ENCODE peak calls at places on chromosomes 4 and X, in ten cellular contexts. One of them, this sample, is unnamed.

GRCh38 chr4:970854-971520 is 2.4 kb downstream of the DGKQ start:
- DNase-seq in ovary: no peak
- DNase-seq in globus pallidus: no peak
- DNase-seq in EL: peak; percentile 11
- DNase-seq in NCI-H1092 treated with DMSO at 0.1 percent for 48 hours: no peak
- DNase-seq in RPMI8226: no peak
- DNase-seq in occipital lobe: no peak
- DNase-seq in stimulated activated CD4-positive, alpha-beta T cell treated with anti-CD3 and anti-CD28 coated beads, Interleukin-4, amount 100 ng/mL, for 4 hours: no peak
- DNase-seq in CD4-positive, alpha-beta memory T cell: no peak
- DNase-seq in right cardiac atrium: peak; percentile 37
- DNase-seq in this sample: no peak

GRCh38 chr4:3361406-3361805 is 68.6 kb downstream of the RGS12 start:
- DNase-seq in RPMI8226: no peak
- DNase-seq in right cardiac atrium: no peak
- DNase-seq in CD4-positive, alpha-beta memory T cell: no peak
- DNase-seq in NCI-H1092 treated with DMSO at 0.1 percent for 48 hours: no peak
- DNase-seq in stimulated activated CD4-positive, alpha-beta T cell treated with anti-CD3 and anti-CD28 coated beads, Interleukin-4, amount 100 ng/mL, for 4 hours: no peak
- DNase-seq in ovary: no peak
- DNase-seq in globus pallidus: no peak
- DNase-seq in EL: no peak
- DNase-seq in occipital lobe: no peak
- DNase-seq in this sample: no peak

GRCh38 chrX:69501433-69501832 is 2.7 kb upstream of the NALF2 start:
- DNase-seq in NCI-H1092 treated with DMSO at 0.1 percent for 48 hours: no peak
- DNase-seq in ovary: no peak
- DNase-seq in right cardiac atrium: peak; percentile 62
- DNase-seq in EL: no peak
- DNase-seq in stimulated activated CD4-positive, alpha-beta T cell treated with anti-CD3 and anti-CD28 coated beads, Interleukin-4, amount 100 ng/mL, for 4 hours: no peak
- DNase-seq in occipital lobe: no peak
- DNase-seq in CD4-positive, alpha-beta memory T cell: no peak
- DNase-seq in RPMI8226: peak; percentile 7
- DNase-seq in globus pallidus: no peak
- DNase-seq in this sample: no peak

GRCh38 chrX:13177921-13178320 is 133.5 kb upstream of the FAM9C start:
- DNase-seq in ovary: no peak
- DNase-seq in globus pallidus: no peak
- DNase-seq in RPMI8226: no peak
- DNase-seq in EL: no peak
- DNase-seq in right cardiac atrium: no peak
- DNase-seq in CD4-positive, alpha-beta memory T cell: no peak
- DNase-seq in stimulated activated CD4-positive, alpha-beta T cell treated with anti-CD3 and anti-CD28 coated beads, Interleukin-4, amount 100 ng/mL, for 4 hours: no peak
- DNase-seq in NCI-H1092 treated with DMSO at 0.1 percent for 48 hours: peak; percentile 71
- DNase-seq in occipital lobe: no peak
- DNase-seq in this sample: no peak

GRCh38 chr4:94410678-94411206 is 41.0 kb upstream of the PDLIM5 start:
- DNase-seq in RPMI8226: no peak
- DNase-seq in right cardiac atrium: peak; percentile 71
- DNase-seq in stimulated activated CD4-positive, alpha-beta T cell treated with anti-CD3 and anti-CD28 coated beads, Interleukin-4, amount 100 ng/mL, for 4 hours: no peak
- DNase-seq in ovary: peak; percentile 43
- DNase-seq in globus pallidus: no peak
- DNase-seq in EL: no peak
- DNase-seq in occipital lobe: no peak
- DNase-seq in NCI-H1092 treated with DMSO at 0.1 percent for 48 hours: no peak
- DNase-seq in CD4-positive, alpha-beta memory T cell: no peak
- DNase-seq in this sample: no peak

GRCh38 chr4:22824091-22824490 is 131.4 kb downstream of the GBA3 start:
- DNase-seq in RPMI8226: no peak
- DNase-seq in right cardiac atrium: no peak
- DNase-seq in ovary: no peak
- DNase-seq in stimulated activated CD4-positive, alpha-beta T cell treated with anti-CD3 and anti-CD28 coated beads, Interleukin-4, amount 100 ng/mL, for 4 hours: no peak
- DNase-seq in occipital lobe: no peak
- DNase-seq in EL: no peak
- DNase-seq in globus pallidus: no peak
- DNase-seq in CD4-positive, alpha-beta memory T cell: no peak
- DNase-seq in NCI-H1092 treated with DMSO at 0.1 percent for 48 hours: no peak
- DNase-seq in this sample: no peak

GRCh38 chr4:73501664-73502265 is 20.2 kb downstream of the AFM start:
- DNase-seq in NCI-H1092 treated with DMSO at 0.1 percent for 48 hours: no peak
- DNase-seq in CD4-positive, alpha-beta memory T cell: no peak
- DNase-seq in occipital lobe: no peak
- DNase-seq in right cardiac atrium: no peak
- DNase-seq in globus pallidus: no peak
- DNase-seq in RPMI8226: no peak
- DNase-seq in stimulated activated CD4-positive, alpha-beta T cell treated with anti-CD3 and anti-CD28 coated beads, Interleukin-4, amount 100 ng/mL, for 4 hours: no peak
- DNase-seq in EL: no peak
- DNase-seq in ovary: no peak
- DNase-seq in this sample: no peak

GRCh38 chr4:16591867-16592266 is 306.6 kb downstream of the LDB2 start:
- DNase-seq in stimulated activated CD4-positive, alpha-beta T cell treated with anti-CD3 and anti-CD28 coated beads, Interleukin-4, amount 100 ng/mL, for 4 hours: no peak
- DNase-seq in globus pallidus: peak; percentile 70
- DNase-seq in RPMI8226: no peak
- DNase-seq in occipital lobe: peak; percentile 56
- DNase-seq in EL: no peak
- DNase-seq in NCI-H1092 treated with DMSO at 0.1 percent for 48 hours: no peak
- DNase-seq in right cardiac atrium: peak; percentile 87
- DNase-seq in CD4-positive, alpha-beta memory T cell: no peak
- DNase-seq in ovary: peak; percentile 73
- DNase-seq in this sample: no peak

GRCh38 chrX:103565752-103566151 is 19.6 kb upstream of the TCEAL4 start:
- DNase-seq in EL: peak; percentile 72
- DNase-seq in stimulated activated CD4-positive, alpha-beta T cell treated with anti-CD3 and anti-CD28 coated beads, Interleukin-4, amount 100 ng/mL, for 4 hours: no peak
- DNase-seq in occipital lobe: no peak
- DNase-seq in globus pallidus: no peak
- DNase-seq in ovary: no peak
- DNase-seq in NCI-H1092 treated with DMSO at 0.1 percent for 48 hours: no peak
- DNase-seq in right cardiac atrium: no peak
- DNase-seq in CD4-positive, alpha-beta memory T cell: no peak
- DNase-seq in RPMI8226: peak; percentile 33
- DNase-seq in this sample: peak; percentile 37

GRCh38 chr4:137961051-137961438 is 281.1 kb downstream of the SLC7A11 start:
- DNase-seq in occipital lobe: no peak
- DNase-seq in CD4-positive, alpha-beta memory T cell: no peak
- DNase-seq in EL: peak; percentile 80
- DNase-seq in stimulated activated CD4-positive, alpha-beta T cell treated with anti-CD3 and anti-CD28 coated beads, Interleukin-4, amount 100 ng/mL, for 4 hours: no peak
- DNase-seq in right cardiac atrium: peak; percentile 25
- DNase-seq in globus pallidus: no peak
- DNase-seq in RPMI8226: no peak
- DNase-seq in NCI-H1092 treated with DMSO at 0.1 percent for 48 hours: no peak
- DNase-seq in ovary: no peak
- DNase-seq in this sample: peak; percentile 61

GRCh38 chr4:41022116-41022515 is 192.2 kb downstream of the APBB2 start:
- DNase-seq in CD4-positive, alpha-beta memory T cell: no peak
- DNase-seq in EL: peak; percentile 29
- DNase-seq in occipital lobe: no peak
- DNase-seq in RPMI8226: no peak
- DNase-seq in right cardiac atrium: no peak
- DNase-seq in ovary: no peak
- DNase-seq in globus pallidus: no peak
- DNase-seq in NCI-H1092 treated with DMSO at 0.1 percent for 48 hours: no peak
- DNase-seq in stimulated activated CD4-positive, alpha-beta T cell treated with anti-CD3 and anti-CD28 coated beads, Interleukin-4, amount 100 ng/mL, for 4 hours: no peak
- DNase-seq in this sample: no peak

GRCh38 chrX:109732319-109732779 is 708 bp downstream of the ACSL4 start:
- DNase-seq in stimulated activated CD4-positive, alpha-beta T cell treated with anti-CD3 and anti-CD28 coated beads, Interleukin-4, amount 100 ng/mL, for 4 hours: peak; percentile 4
- DNase-seq in CD4-positive, alpha-beta memory T cell: peak; percentile 43
- DNase-seq in globus pallidus: peak; percentile 16
- DNase-seq in ovary: no peak
- DNase-seq in EL: peak; percentile 76
- DNase-seq in occipital lobe: no peak
- DNase-seq in right cardiac atrium: no peak
- DNase-seq in RPMI8226: peak; percentile 30
- DNase-seq in NCI-H1092 treated with DMSO at 0.1 percent for 48 hours: peak; percentile 29
- DNase-seq in this sample: peak; percentile 16

GRCh38 chr4:169079942-169080827 is 70.1 kb upstream of the CBR4 start:
- DNase-seq in RPMI8226: peak; percentile 7
- DNase-seq in stimulated activated CD4-positive, alpha-beta T cell treated with anti-CD3 and anti-CD28 coated beads, Interleukin-4, amount 100 ng/mL, for 4 hours: no peak
- DNase-seq in NCI-H1092 treated with DMSO at 0.1 percent for 48 hours: no peak
- DNase-seq in globus pallidus: peak; percentile 62
- DNase-seq in occipital lobe: no peak
- DNase-seq in ovary: no peak
- DNase-seq in CD4-positive, alpha-beta memory T cell: no peak
- DNase-seq in right cardiac atrium: peak; percentile 85
- DNase-seq in EL: no peak
- DNase-seq in this sample: no peak

GRCh38 chr4:79227896-79228295 is 98.0 kb downstream of the NAA11 start:
- DNase-seq in EL: no peak
- DNase-seq in right cardiac atrium: peak; percentile 76
- DNase-seq in stimulated activated CD4-positive, alpha-beta T cell treated with anti-CD3 and anti-CD28 coated beads, Interleukin-4, amount 100 ng/mL, for 4 hours: no peak
- DNase-seq in ovary: no peak
- DNase-seq in globus pallidus: no peak
- DNase-seq in CD4-positive, alpha-beta memory T cell: no peak
- DNase-seq in occipital lobe: no peak
- DNase-seq in RPMI8226: no peak
- DNase-seq in NCI-H1092 treated with DMSO at 0.1 percent for 48 hours: no peak
- DNase-seq in this sample: no peak

GRCh38 chr4:146095091-146095690 is 80.3 kb upstream of the LSM6 start:
- DNase-seq in right cardiac atrium: no peak
- DNase-seq in stimulated activated CD4-positive, alpha-beta T cell treated with anti-CD3 and anti-CD28 coated beads, Interleukin-4, amount 100 ng/mL, for 4 hours: no peak
- DNase-seq in occipital lobe: no peak
- DNase-seq in NCI-H1092 treated with DMSO at 0.1 percent for 48 hours: peak; percentile 64
- DNase-seq in RPMI8226: peak; percentile 48
- DNase-seq in ovary: no peak
- DNase-seq in CD4-positive, alpha-beta memory T cell: no peak
- DNase-seq in EL: peak; percentile 60
- DNase-seq in globus pallidus: peak; percentile 20
- DNase-seq in this sample: peak; percentile 39

GRCh38 chr4:184408021-184408710 is 66.2 kb downstream of the IRF2 start:
- DNase-seq in stimulated activated CD4-positive, alpha-beta T cell treated with anti-CD3 and anti-CD28 coated beads, Interleukin-4, amount 100 ng/mL, for 4 hours: no peak
- DNase-seq in right cardiac atrium: no peak
- DNase-seq in globus pallidus: no peak
- DNase-seq in ovary: no peak
- DNase-seq in EL: peak; percentile 66
- DNase-seq in occipital lobe: no peak
- DNase-seq in RPMI8226: no peak
- DNase-seq in NCI-H1092 treated with DMSO at 0.1 percent for 48 hours: no peak
- DNase-seq in CD4-positive, alpha-beta memory T cell: no peak
- DNase-seq in this sample: peak; percentile 56

GRCh38 chr4:184461711-184462110 is 12.6 kb downstream of the IRF2 start:
- DNase-seq in CD4-positive, alpha-beta memory T cell: no peak
- DNase-seq in RPMI8226: no peak
- DNase-seq in globus pallidus: no peak
- DNase-seq in NCI-H1092 treated with DMSO at 0.1 percent for 48 hours: no peak
- DNase-seq in stimulated activated CD4-positive, alpha-beta T cell treated with anti-CD3 and anti-CD28 coated beads, Interleukin-4, amount 100 ng/mL, for 4 hours: no peak
- DNase-seq in occipital lobe: no peak
- DNase-seq in right cardiac atrium: no peak
- DNase-seq in ovary: no peak
- DNase-seq in EL: no peak
- DNase-seq in this sample: no peak

GRCh38 chrX:1424452-1424851 is 28.3 kb downstream of the ASMTL start:
- DNase-seq in right cardiac atrium: no peak
- DNase-seq in globus pallidus: no peak
- DNase-seq in ovary: no peak
- DNase-seq in CD4-positive, alpha-beta memory T cell: no peak
- DNase-seq in occipital lobe: no peak
- DNase-seq in EL: no peak
- DNase-seq in NCI-H1092 treated with DMSO at 0.1 percent for 48 hours: no peak
- DNase-seq in RPMI8226: no peak
- DNase-seq in stimulated activated CD4-positive, alpha-beta T cell treated with anti-CD3 and anti-CD28 coated beads, Interleukin-4, amount 100 ng/mL, for 4 hours: no peak
- DNase-seq in this sample: no peak

GRCh38 chrX:108699368-108699767 is 37.0 kb downstream of the IRS4 start:
- DNase-seq in NCI-H1092 treated with DMSO at 0.1 percent for 48 hours: peak; percentile 6
- DNase-seq in CD4-positive, alpha-beta memory T cell: no peak
- DNase-seq in stimulated activated CD4-positive, alpha-beta T cell treated with anti-CD3 and anti-CD28 coated beads, Interleukin-4, amount 100 ng/mL, for 4 hours: no peak
- DNase-seq in ovary: no peak
- DNase-seq in right cardiac atrium: no peak
- DNase-seq in EL: peak; percentile 9
- DNase-seq in RPMI8226: peak; percentile 17
- DNase-seq in occipital lobe: no peak
- DNase-seq in globus pallidus: peak; percentile 31
- DNase-seq in this sample: peak; percentile 16

GRCh38 chrX:25534096-25534495 is 518.3 kb upstream of the ARX start:
- DNase-seq in EL: no peak
- DNase-seq in ovary: no peak
- DNase-seq in globus pallidus: no peak
- DNase-seq in CD4-positive, alpha-beta memory T cell: no peak
- DNase-seq in RPMI8226: no peak
- DNase-seq in NCI-H1092 treated with DMSO at 0.1 percent for 48 hours: no peak
- DNase-seq in stimulated activated CD4-positive, alpha-beta T cell treated with anti-CD3 and anti-CD28 coated beads, Interleukin-4, amount 100 ng/mL, for 4 hours: no peak
- DNase-seq in occipital lobe: no peak
- DNase-seq in right cardiac atrium: no peak
- DNase-seq in this sample: no peak

GRCh38 chr4:142846105-142846728 is at the start of gene INPP4B:
- DNase-seq in globus pallidus: peak; percentile 11
- DNase-seq in ovary: peak; percentile 53
- DNase-seq in CD4-positive, alpha-beta memory T cell: peak; percentile 62
- DNase-seq in EL: peak; percentile 68
- DNase-seq in stimulated activated CD4-positive, alpha-beta T cell treated with anti-CD3 and anti-CD28 coated beads, Interleukin-4, amount 100 ng/mL, for 4 hours: peak; percentile 54
- DNase-seq in occipital lobe: peak; percentile 51
- DNase-seq in NCI-H1092 treated with DMSO at 0.1 percent for 48 hours: peak; percentile 13
- DNase-seq in right cardiac atrium: peak; percentile 66
- DNase-seq in RPMI8226: peak; percentile 9
- DNase-seq in this sample: peak; percentile 72

GRCh38 chrX:14010566-14010965 is 19.1 kb downstream of the GEMIN8 start:
- DNase-seq in occipital lobe: no peak
- DNase-seq in RPMI8226: no peak
- DNase-seq in NCI-H1092 treated with DMSO at 0.1 percent for 48 hours: no peak
- DNase-seq in CD4-positive, alpha-beta memory T cell: no peak
- DNase-seq in EL: peak; percentile 7
- DNase-seq in globus pallidus: no peak
- DNase-seq in stimulated activated CD4-positive, alpha-beta T cell treated with anti-CD3 and anti-CD28 coated beads, Interleukin-4, amount 100 ng/mL, for 4 hours: no peak
- DNase-seq in right cardiac atrium: no peak
- DNase-seq in ovary: no peak
- DNase-seq in this sample: no peak

GRCh38 chr4:186037692-186038658 is 31.0 kb upstream of the TLR3 start:
- DNase-seq in globus pallidus: peak; percentile 79
- DNase-seq in stimulated activated CD4-positive, alpha-beta T cell treated with anti-CD3 and anti-CD28 coated beads, Interleukin-4, amount 100 ng/mL, for 4 hours: no peak
- DNase-seq in EL: peak; percentile 63
- DNase-seq in NCI-H1092 treated with DMSO at 0.1 percent for 48 hours: peak; percentile 81
- DNase-seq in right cardiac atrium: no peak
- DNase-seq in occipital lobe: peak; percentile 25
- DNase-seq in RPMI8226: peak; percentile 41
- DNase-seq in CD4-positive, alpha-beta memory T cell: no peak
- DNase-seq in ovary: peak; percentile 48
- DNase-seq in this sample: peak; percentile 85

GRCh38 chrX:49171752-49172279 is at the start of gene PLP2:
- DNase-seq in stimulated activated CD4-positive, alpha-beta T cell treated with anti-CD3 and anti-CD28 coated beads, Interleukin-4, amount 100 ng/mL, for 4 hours: peak; percentile 70
- DNase-seq in RPMI8226: peak; percentile 81
- DNase-seq in CD4-positive, alpha-beta memory T cell: peak; percentile 83
- DNase-seq in EL: peak; percentile 66
- DNase-seq in NCI-H1092 treated with DMSO at 0.1 percent for 48 hours: peak; percentile 30
- DNase-seq in globus pallidus: no peak
- DNase-seq in ovary: peak; percentile 69
- DNase-seq in right cardiac atrium: peak; percentile 77
- DNase-seq in occipital lobe: no peak
- DNase-seq in this sample: peak; percentile 51